ENCODE peak calls at places on chromosomes 2 and 18, in seven cellular contexts. One of them, this sample, is unnamed.

GRCh38 chr2:31401580-31401979 is 13.0 kb downstream of the XDH start:
- DNase-seq in CD8-positive, alpha-beta T cell: no peak
- DNase-seq in lower lobe of right lung: no peak
- DNase-seq in MM.1S: no peak
- DNase-seq in GM12878: no peak
- DNase-seq in breast epithelium: no peak
- DNase-seq in heart left ventricle: no peak
- DNase-seq in this sample: no peak

GRCh38 chr2:72952110-72952823 is 34.9 kb downstream of the EMX1 start:
- DNase-seq in breast epithelium: no peak
- DNase-seq in GM12878: no peak
- DNase-seq in CD8-positive, alpha-beta T cell: no peak
- DNase-seq in heart left ventricle: no peak
- DNase-seq in MM.1S: no peak
- DNase-seq in lower lobe of right lung: no peak
- DNase-seq in this sample: no peak

GRCh38 chr2:204673877-204674276 is 128.6 kb downstream of the PARD3B start:
- DNase-seq in GM12878: no peak
- DNase-seq in lower lobe of right lung: no peak
- DNase-seq in MM.1S: no peak
- DNase-seq in breast epithelium: no peak
- DNase-seq in heart left ventricle: no peak
- DNase-seq in CD8-positive, alpha-beta T cell: no peak
- DNase-seq in this sample: no peak

GRCh38 chr2:132374961-132375360 is 41.6 kb upstream of the GPR39 start:
- DNase-seq in breast epithelium: no peak
- DNase-seq in CD8-positive, alpha-beta T cell: no peak
- DNase-seq in MM.1S: no peak
- DNase-seq in lower lobe of right lung: no peak
- DNase-seq in GM12878: no peak
- DNase-seq in heart left ventricle: no peak
- DNase-seq in this sample: no peak

GRCh38 chr18:55534547-55534946 is 53.4 kb downstream of the TCF4 start:
- DNase-seq in GM12878: no peak
- DNase-seq in breast epithelium: no peak
- DNase-seq in heart left ventricle: no peak
- DNase-seq in lower lobe of right lung: no peak
- DNase-seq in MM.1S: peak; percentile 80
- DNase-seq in CD8-positive, alpha-beta T cell: no peak
- DNase-seq in this sample: no peak

GRCh38 chr2:233400961-233401360 is 46.7 kb downstream of the DGKD start:
- DNase-seq in MM.1S: no peak
- DNase-seq in heart left ventricle: no peak
- DNase-seq in breast epithelium: no peak
- DNase-seq in CD8-positive, alpha-beta T cell: no peak
- DNase-seq in GM12878: no peak
- DNase-seq in lower lobe of right lung: no peak
- DNase-seq in this sample: no peak

GRCh38 chr2:63488118-63488713 is 100.1 kb downstream of the WDPCP start:
- DNase-seq in heart left ventricle: no peak
- DNase-seq in lower lobe of right lung: no peak
- DNase-seq in breast epithelium: no peak
- DNase-seq in GM12878: no peak
- DNase-seq in MM.1S: peak; percentile 26
- DNase-seq in CD8-positive, alpha-beta T cell: no peak
- DNase-seq in this sample: no peak

GRCh38 chr18:48855422-48856377 is 95.1 kb downstream of the SMAD7 start:
- DNase-seq in CD8-positive, alpha-beta T cell: no peak
- DNase-seq in heart left ventricle: no peak
- DNase-seq in breast epithelium: no peak
- DNase-seq in GM12878: no peak
- DNase-seq in MM.1S: peak; percentile 71
- DNase-seq in lower lobe of right lung: no peak
- DNase-seq in this sample: no peak

GRCh38 chr2:215828528-215829184 is 184.7 kb downstream of the MREG start:
- DNase-seq in lower lobe of right lung: peak; percentile 79
- DNase-seq in GM12878: no peak
- DNase-seq in heart left ventricle: peak; percentile 26
- DNase-seq in MM.1S: peak; percentile 48
- DNase-seq in breast epithelium: no peak
- DNase-seq in CD8-positive, alpha-beta T cell: no peak
- DNase-seq in this sample: peak; percentile 67

GRCh38 chr2:236665572-236666118 is 96.0 kb downstream of the ACKR3 start:
- DNase-seq in MM.1S: no peak
- DNase-seq in heart left ventricle: no peak
- DNase-seq in breast epithelium: no peak
- DNase-seq in GM12878: no peak
- DNase-seq in CD8-positive, alpha-beta T cell: no peak
- DNase-seq in lower lobe of right lung: no peak
- DNase-seq in this sample: no peak

GRCh38 chr2:20596973-20597867 is 53.7 kb downstream of the HS1BP3 start:
- DNase-seq in breast epithelium: peak; percentile 65
- DNase-seq in heart left ventricle: peak; percentile 82
- DNase-seq in GM12878: no peak
- DNase-seq in lower lobe of right lung: peak; percentile 67
- DNase-seq in CD8-positive, alpha-beta T cell: no peak
- DNase-seq in MM.1S: no peak
- DNase-seq in this sample: no peak

GRCh38 chr2:110867078-110867477 is 134.7 kb downstream of the ACOXL start:
- DNase-seq in lower lobe of right lung: no peak
- DNase-seq in MM.1S: no peak
- DNase-seq in CD8-positive, alpha-beta T cell: no peak
- DNase-seq in heart left ventricle: no peak
- DNase-seq in GM12878: no peak
- DNase-seq in breast epithelium: no peak
- DNase-seq in this sample: no peak

GRCh38 chr2:2577366-2577765 is 246.3 kb upstream of the MYT1L start:
- DNase-seq in heart left ventricle: no peak
- DNase-seq in MM.1S: no peak
- DNase-seq in lower lobe of right lung: no peak
- DNase-seq in CD8-positive, alpha-beta T cell: no peak
- DNase-seq in GM12878: no peak
- DNase-seq in breast epithelium: no peak
- DNase-seq in this sample: no peak

GRCh38 chr2:196677404-196677803 is 37.9 kb downstream of the CCDC150 start:
- DNase-seq in lower lobe of right lung: no peak
- DNase-seq in CD8-positive, alpha-beta T cell: no peak
- DNase-seq in GM12878: no peak
- DNase-seq in MM.1S: no peak
- DNase-seq in heart left ventricle: no peak
- DNase-seq in breast epithelium: no peak
- DNase-seq in this sample: no peak

GRCh38 chr2:45617496-45617895 is 6.4 kb upstream of the SRBD1 start:
- DNase-seq in lower lobe of right lung: no peak
- DNase-seq in breast epithelium: no peak
- DNase-seq in CD8-positive, alpha-beta T cell: no peak
- DNase-seq in MM.1S: peak; percentile 86
- DNase-seq in GM12878: no peak
- DNase-seq in heart left ventricle: no peak
- DNase-seq in this sample: no peak

GRCh38 chr2:205989291-205990071 is 96.5 kb downstream of the INO80D start:
- DNase-seq in GM12878: no peak
- DNase-seq in MM.1S: no peak
- DNase-seq in lower lobe of right lung: no peak
- DNase-seq in heart left ventricle: no peak
- DNase-seq in breast epithelium: no peak
- DNase-seq in CD8-positive, alpha-beta T cell: no peak
- DNase-seq in this sample: no peak

GRCh38 chr2:9532421-9532820 is 23.2 kb downstream of the ADAM17 start:
- DNase-seq in MM.1S: no peak
- DNase-seq in breast epithelium: no peak
- DNase-seq in lower lobe of right lung: no peak
- DNase-seq in CD8-positive, alpha-beta T cell: no peak
- DNase-seq in GM12878: no peak
- DNase-seq in heart left ventricle: no peak
- DNase-seq in this sample: no peak

GRCh38 chr18:46167971-46168370 is 63.8 kb downstream of the HAUS1 start:
- DNase-seq in MM.1S: peak; percentile 86
- DNase-seq in GM12878: peak; percentile 84
- DNase-seq in lower lobe of right lung: peak; percentile 70
- DNase-seq in breast epithelium: no peak
- DNase-seq in heart left ventricle: no peak
- DNase-seq in CD8-positive, alpha-beta T cell: no peak
- DNase-seq in this sample: no peak

GRCh38 chr2:238260879-238261278 is 21.0 kb upstream of the HES6 start:
- DNase-seq in breast epithelium: no peak
- DNase-seq in MM.1S: no peak
- DNase-seq in lower lobe of right lung: peak; percentile 43
- DNase-seq in GM12878: no peak
- DNase-seq in heart left ventricle: peak; percentile 32
- DNase-seq in CD8-positive, alpha-beta T cell: no peak
- DNase-seq in this sample: no peak

GRCh38 chr18:37536646-37537045 is 29.0 kb downstream of the CELF4 start:
- DNase-seq in MM.1S: no peak
- DNase-seq in heart left ventricle: no peak
- DNase-seq in breast epithelium: no peak
- DNase-seq in GM12878: no peak
- DNase-seq in CD8-positive, alpha-beta T cell: no peak
- DNase-seq in lower lobe of right lung: no peak
- DNase-seq in this sample: no peak
- H3K27me3 ChIP-seq in MM.1S: peaks cover 8% of the 10 kb centered on the region
- H3K27me3 ChIP-seq in heart left ventricle: peaks cover 67% of the 10 kb centered on the region
- H3K27me3 ChIP-seq in breast epithelium: no peaks in the 10 kb centered on the region
- H3K27me3 ChIP-seq in GM12878: peaks cover 4% of the 10 kb centered on the region
- H3K27me3 ChIP-seq in CD8-positive, alpha-beta T cell: no peaks in the 10 kb centered on the region
- H3K27me3 ChIP-seq in lower lobe of right lung: peaks cover 40% of the 10 kb centered on the region
- H3K27me3 ChIP-seq in this sample: no peaks in the 10 kb centered on the region

DNA sequence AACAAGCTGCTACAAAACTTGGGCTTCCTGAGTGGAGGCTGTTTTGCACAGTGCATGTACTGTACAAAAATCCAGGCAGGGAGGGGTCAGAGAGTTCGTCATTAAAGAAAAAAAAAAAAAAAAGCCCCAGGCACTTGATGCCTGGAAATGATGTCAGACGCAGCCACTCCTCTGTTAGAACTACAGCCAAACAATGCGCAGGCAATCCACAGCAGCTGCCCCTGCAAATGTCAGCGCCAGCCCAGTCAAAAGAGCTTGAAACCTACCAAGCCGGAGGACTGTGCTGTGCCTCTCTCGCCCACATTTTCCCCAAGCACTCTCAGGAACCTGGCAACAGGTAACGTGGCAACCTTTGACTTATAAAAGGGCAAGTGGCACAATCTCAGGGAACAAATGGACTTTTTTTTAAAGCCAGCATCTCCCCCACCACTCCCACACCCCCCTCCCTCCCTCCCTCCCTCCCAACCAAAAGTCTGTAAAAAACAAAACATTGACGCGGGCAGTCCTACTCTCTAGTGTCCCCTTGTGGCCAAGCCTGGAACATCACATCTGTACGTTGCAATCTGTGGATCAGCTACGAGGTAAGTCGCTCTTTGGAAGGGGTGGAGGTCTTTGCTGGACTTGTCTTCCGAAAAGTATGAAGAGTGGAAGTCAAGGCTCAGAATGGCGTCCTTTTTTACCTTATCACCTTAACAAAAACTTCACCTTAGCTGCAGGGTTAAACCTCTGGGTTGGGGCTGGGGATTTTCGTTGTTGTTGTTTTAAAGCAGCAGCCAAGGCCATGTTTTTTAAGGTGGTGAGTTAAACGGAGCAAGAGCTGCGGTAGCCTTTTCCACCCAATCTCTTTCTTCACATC is 144.2 kb downstream of the TGIF1 start:
- DNase-seq in MM.1S: peak; percentile 75
- DNase-seq in CD8-positive, alpha-beta T cell: peak; percentile 83
- DNase-seq in heart left ventricle: peak; percentile 91
- DNase-seq in lower lobe of right lung: peak; percentile 80
- DNase-seq in GM12878: peak; percentile 81
- DNase-seq in breast epithelium: peak; percentile 89
- DNase-seq in this sample: peak; percentile 89
- H3K27ac ChIP-seq in MM.1S: peak overlapping the region; percentile 61
- H3K27ac ChIP-seq in CD8-positive, alpha-beta T cell: peak overlapping the region; percentile 99
- H3K27ac ChIP-seq in heart left ventricle: peak overlapping the region; percentile 96
- H3K27ac ChIP-seq in lower lobe of right lung: peak overlapping the region; percentile 96
- H3K27ac ChIP-seq in GM12878: peak overlapping the region; percentile 90
- H3K27ac ChIP-seq in breast epithelium: peak overlapping the region; percentile 98
- H3K27ac ChIP-seq in this sample: no peak overlapping the region

DNA sequence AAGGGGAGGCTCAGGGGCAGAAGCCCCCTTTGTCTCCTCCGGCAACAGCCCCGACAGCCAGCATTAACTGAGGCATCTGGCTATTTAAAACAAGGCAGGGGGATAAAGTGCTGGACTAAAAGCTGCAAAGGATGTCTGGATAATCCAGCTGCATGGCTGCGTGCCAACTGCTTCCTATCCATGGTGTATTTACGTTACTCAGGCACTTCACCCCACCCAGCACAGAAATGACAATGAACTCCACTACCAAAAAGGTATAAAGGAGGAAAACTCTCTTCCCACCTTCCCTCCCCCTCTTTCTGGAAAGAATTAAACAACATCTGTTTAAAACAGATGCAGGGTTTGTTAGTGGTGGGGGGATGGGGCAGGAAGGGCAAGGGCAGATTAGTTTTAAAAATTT is 82.5 kb downstream of the SPRED2 start:
- DNase-seq in GM12878: no peak
- DNase-seq in CD8-positive, alpha-beta T cell: no peak
- DNase-seq in lower lobe of right lung: peak; percentile 52
- DNase-seq in heart left ventricle: peak; percentile 68
- DNase-seq in breast epithelium: no peak
- DNase-seq in MM.1S: no peak
- DNase-seq in this sample: no peak
- H3K4me1 ChIP-seq in GM12878: peaks cover 24% of the 10 kb centered on the region
- H3K4me1 ChIP-seq in CD8-positive, alpha-beta T cell: no peaks in the 10 kb centered on the region
- H3K4me1 ChIP-seq in lower lobe of right lung: peaks cover 53% of the 10 kb centered on the region
- H3K4me1 ChIP-seq in heart left ventricle: peaks cover 16% of the 10 kb centered on the region
- H3K4me1 ChIP-seq in breast epithelium: peaks cover 9% of the 10 kb centered on the region
- H3K4me1 ChIP-seq in MM.1S: peaks cover 18% of the 10 kb centered on the region
- H3K4me1 ChIP-seq in this sample: peaks cover 4% of the 10 kb centered on the region

DNA sequence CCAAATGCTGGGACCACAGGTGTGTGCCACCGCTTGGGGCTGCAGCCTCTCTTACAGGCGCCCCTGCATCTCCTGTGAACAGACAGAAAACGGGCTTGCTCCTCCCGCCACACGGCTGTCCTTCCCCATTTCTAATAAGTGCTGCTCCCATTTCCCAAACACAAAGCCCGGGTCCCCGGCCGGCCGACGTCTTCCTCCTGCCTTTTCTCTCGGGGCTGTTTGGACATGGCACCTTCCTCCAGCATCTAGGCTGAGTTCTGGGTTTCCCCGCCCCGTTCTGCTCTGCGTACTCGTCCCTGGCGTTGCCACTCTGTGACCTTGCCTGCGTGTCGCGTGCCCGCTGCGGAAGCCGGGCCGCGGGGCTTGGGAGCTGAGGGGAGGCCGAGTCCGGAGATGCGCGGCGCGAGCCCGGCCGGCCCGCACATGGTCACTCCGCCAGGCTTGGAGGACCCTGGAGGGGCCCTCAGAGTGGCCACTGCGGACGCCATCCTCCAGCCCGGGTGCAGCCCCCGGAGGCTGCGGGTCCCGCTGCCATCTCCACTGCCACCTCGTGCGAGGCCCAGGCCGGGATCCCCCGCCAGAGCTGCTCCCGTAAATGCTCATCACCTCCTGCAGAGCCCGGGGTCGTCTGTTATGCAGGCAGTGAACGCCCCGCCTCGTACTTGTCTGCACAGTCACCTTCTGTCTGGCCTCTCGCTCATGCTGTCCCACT is 26.3 kb downstream of the PRELID3A start:
- DNase-seq in GM12878: no peak
- DNase-seq in lower lobe of right lung: no peak
- DNase-seq in breast epithelium: no peak
- DNase-seq in CD8-positive, alpha-beta T cell: no peak
- DNase-seq in heart left ventricle: no peak
- DNase-seq in MM.1S: no peak
- DNase-seq in this sample: no peak
- H3K27me3 ChIP-seq in GM12878: no peaks in the 10 kb centered on the region
- H3K27me3 ChIP-seq in lower lobe of right lung: no peaks in the 10 kb centered on the region
- H3K27me3 ChIP-seq in breast epithelium: no peaks in the 10 kb centered on the region
- H3K27me3 ChIP-seq in CD8-positive, alpha-beta T cell: no peaks in the 10 kb centered on the region
- H3K27me3 ChIP-seq in heart left ventricle: no peaks in the 10 kb centered on the region
- H3K27me3 ChIP-seq in MM.1S: no peaks in the 10 kb centered on the region
- H3K27me3 ChIP-seq in this sample: no peaks in the 10 kb centered on the region

This sample was measured in iPS DF 6.9.